ENCODE peak calls at places on chromosomes 5 and 9, in eight cellular contexts. Z is fibroblast of pulmonary artery, T is HFF-Myc, K is ovary, M is IMR-90, J is sigmoid colon, V is AG10803, L is fibroblast of lung. Q is an unnamed sample.

GRCh38 chr9:69027355-69028097 is 8.0 kb upstream of the FXN start:
- DNase-seq in M (peak), V (peak), Z (peak), K (no peak), L (peak), T (peak), J (no peak), Q (no peak)

GRCh38 chr5:136408996-136409395 is 43.7 kb upstream of the TRPC7 start:
- DNase-seq in K (no peak), L (no peak), V (no peak), T (no peak), M (no peak), J (no peak), Z (no peak), Q (no peak)

GRCh38 chr5:106600803-106601202 is 1069.9 kb downstream of the EFNA5 start:
- DNase-seq in J (no peak), V (no peak), M (no peak), K (no peak), L (no peak), T (no peak), Z (no peak), Q (no peak)

GRCh38 chr5:14266171-14266570 is 123.0 kb downstream of the TRIO start:
- DNase-seq in M (no peak), L (no peak), V (peak), K (no peak), J (no peak), Z (no peak), T (no peak), Q (no peak)

GRCh38 chr9:89477395-89477794 is 20.5 kb downstream of the SEMA4D start:
- DNase-seq in Z (no peak), K (no peak), V (no peak), M (no peak), T (no peak), J (peak), L (no peak), Q (no peak)

GRCh38 chr9:100714372-100715099 is 136.7 kb downstream of the CAVIN4 start:
- DNase-seq in J (peak), L (peak), T (peak), K (no peak), V (peak), M (peak), Z (peak), Q (peak)

GRCh38 chr5:131459216-131459615 is 175.8 kb downstream of the RAPGEF6 start:
- DNase-seq in V (no peak), L (no peak), J (no peak), M (no peak), K (no peak), T (no peak), Z (peak), Q (no peak)

GRCh38 chr9:32384002-32384363 is 460 bp upstream of the ACO1 start:
- DNase-seq in J (no peak), Z (no peak), M (no peak), K (no peak), V (no peak), T (no peak), L (no peak), Q (no peak)

GRCh38 chr9:89896806-89897340 is 292.1 kb downstream of the GADD45G start:
- DNase-seq in V (no peak), Z (no peak), J (no peak), L (no peak), T (no peak), K (no peak), M (no peak), Q (no peak)

GRCh38 chr9:127221695-127222094 is 42.9 kb upstream of the GARNL3 start:
- DNase-seq in Z (no peak), K (no peak), T (no peak), J (no peak), L (no peak), V (no peak), M (no peak), Q (no peak)

GRCh38 chr9:120345379-120345778 is 234.6 kb downstream of the CDK5RAP2 start:
- DNase-seq in L (no peak), J (no peak), Z (no peak), V (no peak), K (no peak), M (no peak), T (no peak), Q (no peak)

GRCh38 chr9:133160742-133161541 is 2.8 kb downstream of the GBGT1 start:
- DNase-seq in Z (peak), L (peak), M (peak), V (peak), J (peak), K (peak), T (peak), Q (no peak)

GRCh38 chr9:81522721-81523551 is 166.4 kb downstream of the TLE1 start:
- DNase-seq in J (no peak), V (peak), M (peak), L (peak), Z (peak), T (peak), K (no peak), Q (peak)

GRCh38 chr9:92247296-92247695 is 46.2 kb downstream of the IARS1 start:
- DNase-seq in J (no peak), Z (peak), K (no peak), T (no peak), M (peak), L (no peak), V (no peak), Q (no peak)

GRCh38 chr5:113574417-113574816 is 60.9 kb downstream of the YTHDC2 start:
- DNase-seq in T (peak), V (peak), Z (peak), K (no peak), J (no peak), L (peak), M (peak), Q (peak)

GRCh38 chr5:100691545-100691944 is 156.4 kb downstream of the FAM174A start:
- DNase-seq in K (no peak), V (no peak), Z (peak), J (no peak), T (no peak), M (peak), L (peak), Q (no peak)

GRCh38 chr9:137277329-137278041 is at the start of gene TOR4A:
- DNase-seq in T (peak), M (peak), J (peak), L (peak), Z (peak), K (peak), V (peak), Q (no peak)
- TF ChIP-seq CTCF in T (peak), M (peak), J (no peak), L (no peak), Z (peak), K (no peak), V (no peak), Q (peak)

DNA sequence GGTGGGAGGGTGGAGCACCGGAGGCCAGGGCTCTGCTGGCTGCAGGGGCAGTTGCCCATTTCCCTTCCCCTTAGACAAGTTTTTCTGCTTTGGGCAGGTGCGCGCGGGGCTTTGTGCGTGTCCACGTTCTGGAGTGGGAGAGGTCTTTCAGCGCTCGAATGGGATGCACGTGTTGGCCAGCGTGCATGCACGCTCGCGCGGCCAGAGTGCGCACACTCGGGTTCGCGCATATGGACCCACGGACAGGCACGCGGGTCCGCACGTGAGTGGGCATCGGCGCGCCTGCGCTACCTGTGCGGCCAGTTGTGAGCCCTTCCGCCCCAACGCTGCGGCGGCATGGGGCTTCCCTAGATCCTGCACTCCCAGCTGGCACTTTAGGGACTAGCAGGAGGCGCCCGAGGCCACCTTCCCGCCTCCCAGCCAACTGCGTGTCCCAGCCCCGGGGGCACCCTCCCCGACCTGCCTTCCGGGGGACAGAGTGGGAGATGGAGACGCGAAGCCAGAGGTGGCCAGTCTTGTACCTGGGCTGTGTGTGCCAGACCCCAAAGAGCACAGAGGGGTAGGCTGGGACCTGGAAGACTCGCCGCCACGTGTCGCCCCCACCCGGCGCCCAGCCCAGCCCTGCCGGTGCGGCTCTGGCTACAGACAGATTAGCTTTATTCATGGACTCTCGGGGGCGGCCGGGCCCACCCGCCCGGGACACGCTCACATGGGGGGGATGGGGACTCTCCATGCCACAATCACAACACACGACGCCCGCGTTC is 9.8 kb upstream of the GPRIN1 start:
- DNase-seq in V (no peak), K (no peak), J (no peak), M (no peak), Z (no peak), T (no peak), L (no peak), Q (no peak)
- H3K4me3 ChIP-seq in V (no peak), K (no peak), J (no peak), M (peak), Z (no peak), T (no peak), L (no peak), Q (no peak)

GRCh38 chr5:145028626-145029025 is 806.5 kb downstream of the PRELID2 start:
- DNase-seq in L (no peak), Z (no peak), V (no peak), K (no peak), J (no peak), M (no peak), T (no peak), Q (no peak)
- TF ChIP-seq CTCF in L (no peak), Z (no peak), V (no peak), K (no peak), J (no peak), M (no peak), T (no peak), Q (no peak)

GRCh38 chr5:178372091-178372695 is 139.6 kb upstream of the PHYKPL start:
- DNase-seq in T (no peak), M (no peak), L (no peak), V (peak), J (no peak), Z (no peak), K (no peak), Q (no peak)

GRCh38 chr5:178368716-178369300 is 136.2 kb upstream of the PHYKPL start:
- DNase-seq in J (no peak), Z (no peak), T (no peak), V (no peak), L (no peak), M (no peak), K (no peak), Q (no peak)

GRCh38 chr5:178373711-178374110 is 141.1 kb upstream of the PHYKPL start:
- DNase-seq in V (no peak), T (no peak), K (no peak), J (no peak), Z (no peak), L (no peak), M (no peak), Q (no peak)

GRCh38 chr5:178370102-178370501 is 137.5 kb upstream of the PHYKPL start:
- DNase-seq in M (no peak), L (no peak), J (no peak), Z (no peak), V (no peak), K (no peak), T (no peak), Q (no peak)

DNA sequence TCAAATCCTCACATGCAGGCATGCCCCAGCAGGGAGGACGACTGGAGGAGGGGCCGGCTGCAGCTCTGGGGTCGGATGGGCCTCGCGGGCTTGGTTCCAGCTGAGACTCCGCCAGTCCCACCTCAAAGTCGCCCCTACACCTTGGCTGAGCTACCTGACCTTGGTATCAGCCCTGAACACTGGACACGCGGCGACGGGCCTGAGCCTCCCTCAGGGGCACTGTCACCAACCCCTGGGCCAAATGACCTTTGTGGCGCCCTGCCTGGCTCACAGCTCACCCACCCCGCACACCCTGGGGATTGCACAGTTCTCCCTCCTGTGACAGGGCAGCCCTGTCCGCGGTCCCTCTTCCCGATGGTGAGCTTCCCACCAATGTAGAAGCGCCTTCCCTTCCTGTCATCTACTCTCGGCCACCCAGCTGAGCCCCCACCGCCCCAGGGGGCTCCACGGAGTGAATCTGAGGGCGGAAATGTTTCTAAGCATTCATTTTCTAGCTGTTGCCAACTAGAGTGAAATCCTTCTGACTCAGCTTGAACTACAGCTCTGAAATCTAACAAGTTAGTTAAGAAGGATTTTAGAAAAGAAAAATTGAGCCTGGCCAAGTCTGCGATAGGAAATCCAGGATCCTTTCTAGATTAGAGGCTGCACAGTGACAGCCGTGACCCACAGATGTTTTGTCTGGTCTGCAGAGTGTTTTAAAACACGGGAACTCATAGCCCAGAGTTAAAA is 138.9 kb upstream of the PHYKPL start:
- DNase-seq in L (no peak), T (no peak), K (no peak), Z (no peak), M (no peak), J (no peak), V (peak), Q (no peak)
- H3K4me3 ChIP-seq in L (no peak), T (no peak), K (no peak), Z (no peak), M (no peak), J (no peak), V (no peak), Q (no peak)

GRCh38 chr9:114271556-114272510 is 51.1 kb upstream of the ORM1 start:
- DNase-seq in J (peak), K (peak), L (peak), T (no peak), Z (peak), V (peak), M (peak), Q (no peak)
- TF ChIP-seq CTCF in J (peak), K (no peak), L (peak), T (peak), Z (peak), V (peak), M (peak), Q (peak)

DNA sequence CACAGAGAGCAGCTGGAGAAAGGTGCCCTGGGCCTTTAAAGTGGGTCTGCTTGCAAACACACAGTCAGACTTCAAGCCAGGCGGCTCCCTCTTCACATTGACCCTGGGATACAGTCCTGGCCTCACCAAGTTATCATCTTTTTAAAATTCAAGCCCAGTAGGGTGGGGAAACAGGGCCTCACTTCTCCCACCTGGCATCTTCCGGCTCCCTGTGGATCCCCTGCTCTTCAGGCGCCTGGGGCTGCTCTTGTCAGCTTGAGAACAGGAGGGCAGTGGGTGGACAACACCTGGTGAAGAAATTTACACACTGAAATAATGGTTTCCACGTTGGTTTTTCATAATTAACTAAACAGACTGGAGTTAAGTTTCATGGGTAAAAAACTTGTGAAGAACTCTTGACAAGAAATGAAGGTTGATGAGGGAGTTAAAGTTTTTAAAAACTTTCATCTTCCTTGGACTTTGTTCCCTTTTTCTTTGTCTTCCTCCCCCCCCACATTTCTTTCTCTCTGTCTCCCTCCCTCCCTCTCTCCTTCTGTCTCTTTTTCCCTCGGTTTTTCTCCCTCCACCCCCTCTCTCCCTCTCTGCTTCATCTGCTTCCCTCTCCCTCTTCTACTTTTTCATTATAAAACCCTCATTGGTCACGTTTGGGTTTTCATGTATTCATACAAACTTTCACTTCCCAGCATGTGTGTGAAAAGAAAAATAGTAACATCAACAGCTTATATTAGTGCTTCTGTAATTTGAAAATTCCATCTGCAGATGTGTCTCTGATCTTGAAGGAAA is 219.6 kb downstream of the DMRT2 start:
- DNase-seq in L (no peak), K (no peak), Z (no peak), V (no peak), J (no peak), T (no peak), M (no peak), Q (no peak)
- H3K4me3 ChIP-seq in L (no peak), K (no peak), Z (no peak), V (no peak), J (no peak), T (no peak), M (no peak), Q (no peak)

GRCh38 chr9:37451628-37452027 is 13.6 kb downstream of the ZBTB5 start:
- DNase-seq in M (no peak), V (no peak), T (no peak), J (no peak), L (no peak), K (no peak), Z (no peak), Q (no peak)

GRCh38 chr9:37454238-37454637 is 11.0 kb downstream of the ZBTB5 start:
- DNase-seq in M (peak), V (no peak), T (no peak), L (no peak), Z (no peak), K (no peak), J (no peak), Q (no peak)

GRCh38 chr9:37453827-37454226 is 11.4 kb downstream of the ZBTB5 start:
- DNase-seq in M (no peak), T (no peak), K (no peak), Z (no peak), V (no peak), J (no peak), L (no peak), Q (no peak)

GRCh38 chr9:37449877-37450632 is 15.2 kb downstream of the ZBTB5 start:
- DNase-seq in K (no peak), J (no peak), L (no peak), Z (no peak), T (no peak), V (no peak), M (no peak), Q (no peak)

GRCh38 chr9:37452611-37453010 is 12.6 kb downstream of the ZBTB5 start:
- DNase-seq in M (no peak), L (no peak), T (no peak), J (no peak), K (no peak), Z (no peak), V (no peak), Q (no peak)
- TF ChIP-seq CTCF in M (no peak), L (no peak), T (no peak), J (no peak), K (no peak), Z (no peak), V (no peak), Q (no peak)

DNA sequence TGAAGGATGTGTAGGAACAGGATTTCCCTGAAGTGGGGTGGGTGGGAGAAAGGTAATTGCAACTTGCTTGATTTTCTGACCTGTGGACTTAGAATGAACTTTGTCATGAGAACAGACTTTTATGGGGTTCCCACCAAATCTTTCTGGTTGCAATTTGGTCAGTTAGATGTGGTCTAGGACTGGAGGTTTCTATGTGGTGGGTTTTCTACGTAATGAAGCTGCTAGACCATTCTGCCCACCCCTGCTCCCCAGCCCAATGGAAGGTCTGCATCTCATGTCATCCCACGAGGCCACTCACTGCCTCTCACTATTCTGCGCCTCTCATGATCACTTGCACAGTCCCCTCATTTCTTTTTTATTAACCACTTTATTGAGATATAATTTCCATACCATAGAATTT is 37.9 kb upstream of the GZMA start:
- DNase-seq in Z (no peak), K (no peak), J (no peak), M (no peak), L (no peak), V (no peak), T (no peak), Q (no peak)
- H3K4me3 ChIP-seq in Z (no peak), K (no peak), J (no peak), M (no peak), L (no peak), V (no peak), T (no peak), Q (no peak)

Q was measured in AG09309.